ENCODE peak calls at places on chromosomes 4 and X, in ten cellular contexts. One of them, this sample, is unnamed.
A peak's percentile ranks its signal among the peaks of the same experiment; 100 is the strongest.

GRCh38 chr4:74197123-74197522 is 39.2 kb downstream of the MTHFD2L start:
- DNase-seq in PC-9: no peak
- DNase-seq in psoas muscle: no peak
- DNase-seq in K562: no peak
- DNase-seq in fibroblast of lung: no peak
- DNase-seq in tibial artery: no peak
- DNase-seq in CD4-positive, CD25-positive, alpha-beta regulatory T cell: no peak
- DNase-seq in GM12878: peak; percentile 21
- DNase-seq in astrocyte: no peak
- DNase-seq in cardiac muscle cell: no peak
- DNase-seq in this sample: no peak

GRCh38 chrX:45852884-45853283 is 652.2 kb upstream of the DIPK2B start:
- DNase-seq in PC-9: peak; percentile 48
- DNase-seq in psoas muscle: no peak
- DNase-seq in K562: no peak
- DNase-seq in fibroblast of lung: peak; percentile 56
- DNase-seq in tibial artery: no peak
- DNase-seq in CD4-positive, CD25-positive, alpha-beta regulatory T cell: peak; percentile 63
- DNase-seq in GM12878: no peak
- DNase-seq in astrocyte: peak; percentile 33
- DNase-seq in cardiac muscle cell: no peak
- DNase-seq in this sample: no peak

GRCh38 chr4:74665346-74665745 is 129.0 kb downstream of the BTC start:
- DNase-seq in PC-9: peak; percentile 47
- DNase-seq in psoas muscle: no peak
- DNase-seq in K562: no peak
- DNase-seq in fibroblast of lung: no peak
- DNase-seq in tibial artery: no peak
- DNase-seq in CD4-positive, CD25-positive, alpha-beta regulatory T cell: no peak
- DNase-seq in GM12878: no peak
- DNase-seq in astrocyte: no peak
- DNase-seq in cardiac muscle cell: no peak
- DNase-seq in this sample: no peak

GRCh38 chrX:15566244-15566643 is 34.5 kb downstream of the ACE2 start:
- DNase-seq in PC-9: no peak
- DNase-seq in psoas muscle: no peak
- DNase-seq in K562: no peak
- DNase-seq in fibroblast of lung: no peak
- DNase-seq in tibial artery: no peak
- DNase-seq in CD4-positive, CD25-positive, alpha-beta regulatory T cell: no peak
- DNase-seq in GM12878: no peak
- DNase-seq in astrocyte: no peak
- DNase-seq in cardiac muscle cell: no peak
- DNase-seq in this sample: no peak

GRCh38 chr4:77893451-77893850 is 30.8 kb downstream of the MRPL1 start:
- DNase-seq in PC-9: no peak
- DNase-seq in psoas muscle: no peak
- DNase-seq in K562: no peak
- DNase-seq in fibroblast of lung: no peak
- DNase-seq in tibial artery: no peak
- DNase-seq in CD4-positive, CD25-positive, alpha-beta regulatory T cell: peak; percentile 21
- DNase-seq in GM12878: no peak
- DNase-seq in astrocyte: no peak
- DNase-seq in cardiac muscle cell: no peak
- DNase-seq in this sample: no peak

GRCh38 chrX:10049246-10049645 is 82.1 kb downstream of the CLDN34 start:
- DNase-seq in PC-9: no peak
- DNase-seq in psoas muscle: no peak
- DNase-seq in K562: no peak
- DNase-seq in fibroblast of lung: no peak
- DNase-seq in tibial artery: no peak
- DNase-seq in CD4-positive, CD25-positive, alpha-beta regulatory T cell: no peak
- DNase-seq in GM12878: no peak
- DNase-seq in astrocyte: no peak
- DNase-seq in cardiac muscle cell: no peak
- DNase-seq in this sample: no peak

GRCh38 chr4:137125011-137125410 is 407.3 kb downstream of the PCDH18 start:
- DNase-seq in PC-9: no peak
- DNase-seq in psoas muscle: peak; percentile 28
- DNase-seq in K562: no peak
- DNase-seq in fibroblast of lung: peak; percentile 44
- DNase-seq in tibial artery: peak; percentile 68
- DNase-seq in CD4-positive, CD25-positive, alpha-beta regulatory T cell: no peak
- DNase-seq in GM12878: no peak
- DNase-seq in astrocyte: peak; percentile 30
- DNase-seq in cardiac muscle cell: no peak
- DNase-seq in this sample: no peak

GRCh38 chr4:165780735-165781134 is 92.3 kb upstream of the TLL1 start:
- DNase-seq in PC-9: no peak
- DNase-seq in psoas muscle: no peak
- DNase-seq in K562: no peak
- DNase-seq in fibroblast of lung: no peak
- DNase-seq in tibial artery: no peak
- DNase-seq in CD4-positive, CD25-positive, alpha-beta regulatory T cell: no peak
- DNase-seq in GM12878: no peak
- DNase-seq in astrocyte: no peak
- DNase-seq in cardiac muscle cell: no peak
- DNase-seq in this sample: no peak

GRCh38 chr4:152273343-152273742 is 262.5 kb downstream of the FBXW7 start:
- DNase-seq in PC-9: no peak
- DNase-seq in psoas muscle: no peak
- DNase-seq in K562: no peak
- DNase-seq in fibroblast of lung: no peak
- DNase-seq in tibial artery: no peak
- DNase-seq in CD4-positive, CD25-positive, alpha-beta regulatory T cell: no peak
- DNase-seq in GM12878: no peak
- DNase-seq in astrocyte: peak; percentile 4
- DNase-seq in cardiac muscle cell: no peak
- DNase-seq in this sample: no peak

GRCh38 chrX:37347420-37347819 is 1.7 kb upstream of the PRRG1 start:
- DNase-seq in PC-9: no peak
- DNase-seq in psoas muscle: no peak
- DNase-seq in K562: no peak
- DNase-seq in fibroblast of lung: peak; percentile 20
- DNase-seq in tibial artery: no peak
- DNase-seq in CD4-positive, CD25-positive, alpha-beta regulatory T cell: no peak
- DNase-seq in GM12878: no peak
- DNase-seq in astrocyte: peak; percentile 25
- DNase-seq in cardiac muscle cell: no peak
- DNase-seq in this sample: no peak

GRCh38 chr4:149574973-149575372 is 240.7 kb downstream of the IQCM start:
- DNase-seq in PC-9: no peak
- DNase-seq in psoas muscle: no peak
- DNase-seq in K562: no peak
- DNase-seq in fibroblast of lung: no peak
- DNase-seq in tibial artery: no peak
- DNase-seq in CD4-positive, CD25-positive, alpha-beta regulatory T cell: no peak
- DNase-seq in GM12878: peak; percentile 28
- DNase-seq in astrocyte: no peak
- DNase-seq in cardiac muscle cell: no peak
- DNase-seq in this sample: no peak

GRCh38 chr4:149572711-149573110 is 242.9 kb downstream of the IQCM start:
- DNase-seq in PC-9: no peak
- DNase-seq in psoas muscle: no peak
- DNase-seq in K562: no peak
- DNase-seq in fibroblast of lung: no peak
- DNase-seq in tibial artery: no peak
- DNase-seq in CD4-positive, CD25-positive, alpha-beta regulatory T cell: no peak
- DNase-seq in GM12878: no peak
- DNase-seq in astrocyte: no peak
- DNase-seq in cardiac muscle cell: no peak
- DNase-seq in this sample: no peak
- H3K9me3 ChIP-seq in PC-9: no peaks in the 10 kb centered on the region
- H3K9me3 ChIP-seq in psoas muscle: no peaks in the 10 kb centered on the region
- H3K9me3 ChIP-seq in K562: no peaks in the 10 kb centered on the region
- H3K9me3 ChIP-seq in fibroblast of lung: no peaks in the 10 kb centered on the region
- H3K9me3 ChIP-seq in tibial artery: no peaks in the 10 kb centered on the region
- H3K9me3 ChIP-seq in CD4-positive, CD25-positive, alpha-beta regulatory T cell: no peaks in the 10 kb centered on the region
- H3K9me3 ChIP-seq in GM12878: no peaks in the 10 kb centered on the region
- H3K9me3 ChIP-seq in astrocyte: no peaks in the 10 kb centered on the region
- H3K9me3 ChIP-seq in cardiac muscle cell: no peaks in the 10 kb centered on the region
- H3K9me3 ChIP-seq in this sample: no peaks in the 10 kb centered on the region

GRCh38 chr4:41878991-41879491 is 56.2 kb upstream of the TMEM33 start:
- DNase-seq in PC-9: no peak
- DNase-seq in psoas muscle: peak; percentile 45
- DNase-seq in K562: no peak
- DNase-seq in fibroblast of lung: no peak
- DNase-seq in tibial artery: no peak
- DNase-seq in CD4-positive, CD25-positive, alpha-beta regulatory T cell: no peak
- DNase-seq in GM12878: no peak
- DNase-seq in astrocyte: no peak
- DNase-seq in cardiac muscle cell: no peak
- DNase-seq in this sample: no peak

GRCh38 chr4:41879552-41879951 is 55.7 kb upstream of the TMEM33 start:
- DNase-seq in PC-9: no peak
- DNase-seq in psoas muscle: no peak
- DNase-seq in K562: no peak
- DNase-seq in fibroblast of lung: no peak
- DNase-seq in tibial artery: no peak
- DNase-seq in CD4-positive, CD25-positive, alpha-beta regulatory T cell: no peak
- DNase-seq in GM12878: no peak
- DNase-seq in astrocyte: no peak
- DNase-seq in cardiac muscle cell: no peak
- DNase-seq in this sample: no peak

GRCh38 chr4:41874873-41875272 is 60.4 kb upstream of the TMEM33 start:
- DNase-seq in PC-9: no peak
- DNase-seq in psoas muscle: no peak
- DNase-seq in K562: no peak
- DNase-seq in fibroblast of lung: no peak
- DNase-seq in tibial artery: no peak
- DNase-seq in CD4-positive, CD25-positive, alpha-beta regulatory T cell: no peak
- DNase-seq in GM12878: no peak
- DNase-seq in astrocyte: no peak
- DNase-seq in cardiac muscle cell: no peak
- DNase-seq in this sample: no peak

GRCh38 chr4:41878170-41878941 is 56.9 kb upstream of the TMEM33 start:
- DNase-seq in PC-9: no peak
- DNase-seq in psoas muscle: peak; percentile 35
- DNase-seq in K562: no peak
- DNase-seq in fibroblast of lung: no peak
- DNase-seq in tibial artery: no peak
- DNase-seq in CD4-positive, CD25-positive, alpha-beta regulatory T cell: no peak
- DNase-seq in GM12878: no peak
- DNase-seq in astrocyte: no peak
- DNase-seq in cardiac muscle cell: no peak
- DNase-seq in this sample: no peak

DNA sequence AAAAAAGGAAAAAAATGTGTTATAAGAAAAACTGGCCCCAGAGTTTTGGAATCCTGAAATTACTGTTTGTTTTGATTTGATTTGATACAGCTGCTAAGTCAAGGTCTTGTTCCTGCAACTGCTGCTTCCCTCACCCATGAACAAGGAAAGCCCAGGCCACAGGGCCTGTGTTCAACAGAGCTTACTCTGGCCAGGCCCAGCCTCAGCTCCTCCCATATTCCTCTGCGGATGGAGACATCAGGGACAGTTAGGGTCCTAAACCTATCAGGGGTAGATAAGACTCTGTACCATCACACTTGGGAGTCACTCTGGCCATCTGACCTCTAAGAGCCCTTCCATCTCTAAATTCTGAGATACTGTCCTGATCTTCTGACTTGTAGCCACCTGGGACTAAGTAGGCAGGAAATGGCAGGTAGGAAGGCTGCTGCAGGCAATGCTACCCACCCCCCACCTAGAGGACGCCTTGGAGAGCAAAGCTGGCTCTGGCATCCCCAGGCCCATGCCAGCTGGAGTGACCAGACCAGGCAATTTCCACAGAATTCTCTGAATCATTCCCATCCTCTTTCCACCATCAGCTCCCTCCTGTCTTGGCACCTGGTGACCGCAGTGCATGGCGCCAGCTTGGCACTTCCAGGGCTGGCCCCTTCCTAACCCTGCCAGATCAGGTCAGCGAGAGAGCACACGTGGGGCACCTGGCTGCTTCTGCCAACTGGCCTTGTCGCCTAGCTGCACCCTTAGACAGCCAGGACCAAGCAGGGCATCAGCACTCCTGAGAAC is 58.0 kb upstream of the TMEM33 start:
- DNase-seq in PC-9: no peak
- DNase-seq in psoas muscle: no peak
- DNase-seq in K562: no peak
- DNase-seq in fibroblast of lung: no peak
- DNase-seq in tibial artery: no peak
- DNase-seq in CD4-positive, CD25-positive, alpha-beta regulatory T cell: no peak
- DNase-seq in GM12878: no peak
- DNase-seq in astrocyte: no peak
- DNase-seq in cardiac muscle cell: no peak
- DNase-seq in this sample: no peak
- H3K27me3 ChIP-seq in PC-9: peaks cover 5% of the 10 kb centered on the region
- H3K27me3 ChIP-seq in psoas muscle: peaks cover 98% of the 10 kb centered on the region
- H3K27me3 ChIP-seq in K562: peaks cover 47% of the 10 kb centered on the region
- H3K27me3 ChIP-seq in fibroblast of lung: peaks cover 76% of the 10 kb centered on the region
- H3K27me3 ChIP-seq in tibial artery: peaks cover 8% of the 10 kb centered on the region
- H3K27me3 ChIP-seq in CD4-positive, CD25-positive, alpha-beta regulatory T cell: peaks cover 56% of the 10 kb centered on the region
- H3K27me3 ChIP-seq in GM12878: peaks cover 25% of the 10 kb centered on the region
- H3K27me3 ChIP-seq in astrocyte: peaks cover 92% of the 10 kb centered on the region
- H3K27me3 ChIP-seq in cardiac muscle cell: peaks cover 100% of the 10 kb centered on the region
- H3K27me3 ChIP-seq in this sample: peaks cover 98% of the 10 kb centered on the region

GRCh38 chrX:82649645-82650044 is 858.4 kb upstream of the POU3F4 start:
- DNase-seq in PC-9: no peak
- DNase-seq in psoas muscle: no peak
- DNase-seq in K562: no peak
- DNase-seq in fibroblast of lung: no peak
- DNase-seq in tibial artery: no peak
- DNase-seq in CD4-positive, CD25-positive, alpha-beta regulatory T cell: no peak
- DNase-seq in GM12878: no peak
- DNase-seq in astrocyte: no peak
- DNase-seq in cardiac muscle cell: no peak
- DNase-seq in this sample: no peak

DNA sequence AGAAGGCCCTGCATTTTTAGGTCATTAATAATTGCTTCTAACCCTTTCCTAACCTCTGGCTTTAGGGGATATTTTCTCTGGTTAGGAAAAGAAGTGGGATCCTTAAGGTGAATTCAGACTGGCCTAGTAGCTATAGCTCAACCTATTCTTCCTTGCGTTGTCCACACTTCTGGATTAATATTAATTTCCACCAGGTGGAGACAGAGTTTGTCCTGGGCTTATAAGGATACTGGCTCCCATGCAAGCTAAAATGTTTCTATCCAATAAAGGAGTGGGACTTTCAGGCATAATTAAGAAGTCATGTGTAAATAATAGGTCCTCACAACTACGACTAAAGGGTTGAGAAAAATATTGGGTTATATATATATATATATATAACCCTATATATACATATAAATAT is 860.0 kb upstream of the POU3F4 start:
- DNase-seq in PC-9: no peak
- DNase-seq in psoas muscle: no peak
- DNase-seq in K562: no peak
- DNase-seq in fibroblast of lung: no peak
- DNase-seq in tibial artery: no peak
- DNase-seq in CD4-positive, CD25-positive, alpha-beta regulatory T cell: no peak
- DNase-seq in GM12878: no peak
- DNase-seq in astrocyte: no peak
- DNase-seq in cardiac muscle cell: peak; percentile 1
- DNase-seq in this sample: no peak
- H3K9me3 ChIP-seq in PC-9: no peaks in the 10 kb centered on the region
- H3K9me3 ChIP-seq in psoas muscle: peaks cover 3% of the 10 kb centered on the region
- H3K9me3 ChIP-seq in K562: no peaks in the 10 kb centered on the region
- H3K9me3 ChIP-seq in fibroblast of lung: no peaks in the 10 kb centered on the region
- H3K9me3 ChIP-seq in tibial artery: peaks cover 6% of the 10 kb centered on the region
- H3K9me3 ChIP-seq in CD4-positive, CD25-positive, alpha-beta regulatory T cell: no peaks in the 10 kb centered on the region
- H3K9me3 ChIP-seq in GM12878: no peaks in the 10 kb centered on the region
- H3K9me3 ChIP-seq in astrocyte: no peaks in the 10 kb centered on the region
- H3K9me3 ChIP-seq in cardiac muscle cell: no peaks in the 10 kb centered on the region
- H3K9me3 ChIP-seq in this sample: no peaks in the 10 kb centered on the region

GRCh38 chr4:90528551-90528950 is 401.4 kb downstream of the CCSER1 start:
- DNase-seq in PC-9: no peak
- DNase-seq in psoas muscle: no peak
- DNase-seq in K562: no peak
- DNase-seq in fibroblast of lung: no peak
- DNase-seq in tibial artery: no peak
- DNase-seq in CD4-positive, CD25-positive, alpha-beta regulatory T cell: no peak
- DNase-seq in GM12878: no peak
- DNase-seq in astrocyte: no peak
- DNase-seq in cardiac muscle cell: no peak
- DNase-seq in this sample: no peak
- H3K27me3 ChIP-seq in PC-9: no peaks in the 10 kb centered on the region
- H3K27me3 ChIP-seq in psoas muscle: no peaks in the 10 kb centered on the region
- H3K27me3 ChIP-seq in K562: no peaks in the 10 kb centered on the region
- H3K27me3 ChIP-seq in fibroblast of lung: no peaks in the 10 kb centered on the region
- H3K27me3 ChIP-seq in tibial artery: no peaks in the 10 kb centered on the region
- H3K27me3 ChIP-seq in CD4-positive, CD25-positive, alpha-beta regulatory T cell: no peaks in the 10 kb centered on the region
- H3K27me3 ChIP-seq in GM12878: no peaks in the 10 kb centered on the region
- H3K27me3 ChIP-seq in astrocyte: no peaks in the 10 kb centered on the region
- H3K27me3 ChIP-seq in cardiac muscle cell: no peaks in the 10 kb centered on the region
- H3K27me3 ChIP-seq in this sample: no peaks in the 10 kb centered on the region

This sample was measured in iPS DF 6.9.